ENCODE peak calls at places on chromosomes 5 and 9, in ten cellular contexts. One of them, this sample, is unnamed.

GRCh38 chr5:93395010-93395409 is 186.0 kb downstream of the NR2F1-AS1 start:
- DNase-seq in lung: no peak
- DNase-seq in epithelial cell of esophagus: peak
- DNase-seq in hepatocyte: no peak
- DNase-seq in mesothelial cell of epicardium: no peak
- DNase-seq in foreskin keratinocyte: no peak
- DNase-seq in mammary epithelial cell: no peak
- DNase-seq in A549: no peak
- DNase-seq in brain microvascular endothelial cell: no peak
- DNase-seq in fibroblast of mammary gland: no peak
- DNase-seq in this sample: no peak

GRCh38 chr5:79859588-79859987 is 131.5 kb downstream of the MTX3 start:
- DNase-seq in lung: no peak
- DNase-seq in epithelial cell of esophagus: no peak
- DNase-seq in hepatocyte: no peak
- DNase-seq in mesothelial cell of epicardium: no peak
- DNase-seq in foreskin keratinocyte: no peak
- DNase-seq in mammary epithelial cell: no peak
- DNase-seq in A549: no peak
- DNase-seq in brain microvascular endothelial cell: no peak
- DNase-seq in fibroblast of mammary gland: no peak
- DNase-seq in this sample: no peak

GRCh38 chr5:33936381-33937016 is at the start of gene RXFP3:
- DNase-seq in lung: no peak
- DNase-seq in epithelial cell of esophagus: peak
- DNase-seq in hepatocyte: peak
- DNase-seq in mesothelial cell of epicardium: no peak
- DNase-seq in foreskin keratinocyte: no peak
- DNase-seq in mammary epithelial cell: no peak
- DNase-seq in A549: no peak
- DNase-seq in brain microvascular endothelial cell: peak
- DNase-seq in fibroblast of mammary gland: peak
- DNase-seq in this sample: no peak

GRCh38 chr5:115246361-115246991 is 16.2 kb downstream of the PGGT1B start:
- DNase-seq in lung: no peak
- DNase-seq in epithelial cell of esophagus: peak
- DNase-seq in hepatocyte: peak
- DNase-seq in mesothelial cell of epicardium: no peak
- DNase-seq in foreskin keratinocyte: no peak
- DNase-seq in mammary epithelial cell: peak
- DNase-seq in A549: peak
- DNase-seq in brain microvascular endothelial cell: no peak
- DNase-seq in fibroblast of mammary gland: peak
- DNase-seq in this sample: no peak

GRCh38 chr5:103929310-103930003 is 366.9 kb upstream of the NUDT12 start:
- DNase-seq in lung: no peak
- DNase-seq in epithelial cell of esophagus: peak
- DNase-seq in hepatocyte: no peak
- DNase-seq in mesothelial cell of epicardium: no peak
- DNase-seq in foreskin keratinocyte: peak
- DNase-seq in mammary epithelial cell: peak
- DNase-seq in A549: no peak
- DNase-seq in brain microvascular endothelial cell: no peak
- DNase-seq in fibroblast of mammary gland: peak
- DNase-seq in this sample: no peak

GRCh38 chr5:39566891-39567290 is 142.1 kb upstream of the DAB2 start:
- DNase-seq in lung: no peak
- DNase-seq in epithelial cell of esophagus: no peak
- DNase-seq in hepatocyte: no peak
- DNase-seq in mesothelial cell of epicardium: no peak
- DNase-seq in foreskin keratinocyte: no peak
- DNase-seq in mammary epithelial cell: no peak
- DNase-seq in A549: no peak
- DNase-seq in brain microvascular endothelial cell: no peak
- DNase-seq in fibroblast of mammary gland: no peak
- DNase-seq in this sample: no peak

GRCh38 chr9:114238919-114239879 is 83.7 kb upstream of the ORM1 start:
- DNase-seq in lung: no peak
- DNase-seq in epithelial cell of esophagus: no peak
- DNase-seq in hepatocyte: peak
- DNase-seq in mesothelial cell of epicardium: no peak
- DNase-seq in foreskin keratinocyte: no peak
- DNase-seq in mammary epithelial cell: no peak
- DNase-seq in A549: peak
- DNase-seq in brain microvascular endothelial cell: peak
- DNase-seq in fibroblast of mammary gland: peak
- DNase-seq in this sample: no peak

GRCh38 chr5:58127132-58127485 is 332.8 kb downstream of the PLK2 start:
- DNase-seq in lung: no peak
- DNase-seq in epithelial cell of esophagus: no peak
- DNase-seq in hepatocyte: no peak
- DNase-seq in mesothelial cell of epicardium: no peak
- DNase-seq in foreskin keratinocyte: no peak
- DNase-seq in mammary epithelial cell: no peak
- DNase-seq in A549: no peak
- DNase-seq in brain microvascular endothelial cell: no peak
- DNase-seq in fibroblast of mammary gland: no peak
- DNase-seq in this sample: no peak

GRCh38 chr9:72971411-72971810 is 18.6 kb upstream of the ALDH1A1 start:
- DNase-seq in lung: no peak
- DNase-seq in epithelial cell of esophagus: no peak
- DNase-seq in hepatocyte: no peak
- DNase-seq in mesothelial cell of epicardium: no peak
- DNase-seq in foreskin keratinocyte: no peak
- DNase-seq in mammary epithelial cell: no peak
- DNase-seq in A549: no peak
- DNase-seq in brain microvascular endothelial cell: no peak
- DNase-seq in fibroblast of mammary gland: no peak
- DNase-seq in this sample: no peak

GRCh38 chr5:135543151-135543818 is 7.5 kb upstream of the NEUROG1 start:
- DNase-seq in lung: no peak
- DNase-seq in epithelial cell of esophagus: no peak
- DNase-seq in hepatocyte: no peak
- DNase-seq in mesothelial cell of epicardium: no peak
- DNase-seq in foreskin keratinocyte: no peak
- DNase-seq in mammary epithelial cell: no peak
- DNase-seq in A549: no peak
- DNase-seq in brain microvascular endothelial cell: no peak
- DNase-seq in fibroblast of mammary gland: no peak
- DNase-seq in this sample: no peak

GRCh38 chr5:175610898-175611297 is 47.0 kb upstream of the HRH2 start:
- DNase-seq in lung: no peak
- DNase-seq in epithelial cell of esophagus: no peak
- DNase-seq in hepatocyte: no peak
- DNase-seq in mesothelial cell of epicardium: no peak
- DNase-seq in foreskin keratinocyte: no peak
- DNase-seq in mammary epithelial cell: no peak
- DNase-seq in A549: no peak
- DNase-seq in brain microvascular endothelial cell: no peak
- DNase-seq in fibroblast of mammary gland: no peak
- DNase-seq in this sample: no peak
- TF ChIP-seq CTCF in lung: no peak
- TF ChIP-seq CTCF in epithelial cell of esophagus: no peak
- TF ChIP-seq CTCF in hepatocyte: no peak
- TF ChIP-seq CTCF in mesothelial cell of epicardium: no peak
- TF ChIP-seq CTCF in foreskin keratinocyte: no peak
- TF ChIP-seq CTCF in mammary epithelial cell: no peak
- TF ChIP-seq CTCF in A549: no peak
- TF ChIP-seq CTCF in brain microvascular endothelial cell: no peak
- TF ChIP-seq CTCF in fibroblast of mammary gland: no peak
- TF ChIP-seq CTCF in this sample: no peak

GRCh38 chr9:135789838-135790291 is 87.9 kb downstream of the KCNT1 start:
- DNase-seq in lung: no peak
- DNase-seq in epithelial cell of esophagus: no peak
- DNase-seq in hepatocyte: no peak
- DNase-seq in mesothelial cell of epicardium: no peak
- DNase-seq in foreskin keratinocyte: no peak
- DNase-seq in mammary epithelial cell: no peak
- DNase-seq in A549: no peak
- DNase-seq in brain microvascular endothelial cell: no peak
- DNase-seq in fibroblast of mammary gland: no peak
- DNase-seq in this sample: no peak

GRCh38 chr9:135786146-135786690 is 84.2 kb downstream of the KCNT1 start:
- DNase-seq in lung: no peak
- DNase-seq in epithelial cell of esophagus: no peak
- DNase-seq in hepatocyte: no peak
- DNase-seq in mesothelial cell of epicardium: no peak
- DNase-seq in foreskin keratinocyte: no peak
- DNase-seq in mammary epithelial cell: no peak
- DNase-seq in A549: no peak
- DNase-seq in brain microvascular endothelial cell: no peak
- DNase-seq in fibroblast of mammary gland: no peak
- DNase-seq in this sample: no peak

GRCh38 chr9:135787317-135787716 is 85.3 kb downstream of the KCNT1 start:
- DNase-seq in lung: no peak
- DNase-seq in epithelial cell of esophagus: no peak
- DNase-seq in hepatocyte: no peak
- DNase-seq in mesothelial cell of epicardium: no peak
- DNase-seq in foreskin keratinocyte: no peak
- DNase-seq in mammary epithelial cell: no peak
- DNase-seq in A549: no peak
- DNase-seq in brain microvascular endothelial cell: no peak
- DNase-seq in fibroblast of mammary gland: no peak
- DNase-seq in this sample: no peak

GRCh38 chr9:135788576-135789300 is 86.8 kb downstream of the KCNT1 start:
- DNase-seq in lung: no peak
- DNase-seq in epithelial cell of esophagus: no peak
- DNase-seq in hepatocyte: no peak
- DNase-seq in mesothelial cell of epicardium: no peak
- DNase-seq in foreskin keratinocyte: no peak
- DNase-seq in mammary epithelial cell: no peak
- DNase-seq in A549: no peak
- DNase-seq in brain microvascular endothelial cell: no peak
- DNase-seq in fibroblast of mammary gland: no peak
- DNase-seq in this sample: no peak

DNA sequence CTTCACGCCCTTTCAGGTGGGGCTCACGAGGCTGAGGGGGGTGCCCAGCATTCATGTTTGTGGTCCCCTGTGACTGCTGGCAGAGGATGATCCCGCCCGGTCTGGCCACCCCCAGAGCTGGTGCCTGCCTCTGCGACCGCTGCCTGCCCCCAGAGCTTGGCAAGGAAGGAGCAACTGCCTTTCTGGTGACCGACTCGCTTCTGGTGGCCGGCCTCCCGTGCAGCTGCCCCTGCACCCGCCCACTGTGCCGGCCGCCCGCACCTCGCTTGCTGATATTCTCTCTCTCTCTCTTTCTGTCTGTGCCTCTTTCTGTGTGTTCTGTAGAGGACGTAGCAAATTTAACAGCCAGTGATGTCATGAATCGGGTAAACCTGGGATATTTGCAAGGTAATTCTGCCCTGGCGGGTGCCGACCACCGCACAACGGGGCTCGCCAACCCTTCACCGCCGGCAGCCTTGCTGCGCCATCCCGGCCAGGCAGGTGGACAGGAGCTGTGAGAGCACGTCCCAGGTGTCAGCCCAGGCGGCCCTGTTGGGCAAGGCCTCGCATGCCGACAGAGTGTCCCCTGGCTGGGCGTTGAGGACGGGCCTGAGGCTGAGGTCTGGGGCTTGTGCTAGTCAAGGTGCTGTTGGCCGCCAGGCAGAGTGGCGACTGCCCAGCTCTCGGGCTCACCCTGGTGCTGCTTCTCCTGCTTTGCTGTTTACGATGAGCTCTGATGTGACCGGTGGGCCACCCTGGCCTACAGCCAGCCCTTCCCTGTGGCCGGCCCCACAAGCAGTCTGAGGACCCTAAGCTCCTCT is 86.0 kb downstream of the KCNT1 start:
- DNase-seq in lung: no peak
- DNase-seq in epithelial cell of esophagus: no peak
- DNase-seq in hepatocyte: no peak
- DNase-seq in mesothelial cell of epicardium: no peak
- DNase-seq in foreskin keratinocyte: no peak
- DNase-seq in mammary epithelial cell: no peak
- DNase-seq in A549: no peak
- DNase-seq in brain microvascular endothelial cell: no peak
- DNase-seq in fibroblast of mammary gland: no peak
- DNase-seq in this sample: no peak
- TF ChIP-seq CTCF in lung: no peak
- TF ChIP-seq CTCF in epithelial cell of esophagus: no peak
- TF ChIP-seq CTCF in hepatocyte: no peak
- TF ChIP-seq CTCF in mesothelial cell of epicardium: no peak
- TF ChIP-seq CTCF in foreskin keratinocyte: no peak
- TF ChIP-seq CTCF in mammary epithelial cell: no peak
- TF ChIP-seq CTCF in A549: no peak
- TF ChIP-seq CTCF in brain microvascular endothelial cell: no peak
- TF ChIP-seq CTCF in fibroblast of mammary gland: no peak
- TF ChIP-seq CTCF in this sample: no peak

DNA sequence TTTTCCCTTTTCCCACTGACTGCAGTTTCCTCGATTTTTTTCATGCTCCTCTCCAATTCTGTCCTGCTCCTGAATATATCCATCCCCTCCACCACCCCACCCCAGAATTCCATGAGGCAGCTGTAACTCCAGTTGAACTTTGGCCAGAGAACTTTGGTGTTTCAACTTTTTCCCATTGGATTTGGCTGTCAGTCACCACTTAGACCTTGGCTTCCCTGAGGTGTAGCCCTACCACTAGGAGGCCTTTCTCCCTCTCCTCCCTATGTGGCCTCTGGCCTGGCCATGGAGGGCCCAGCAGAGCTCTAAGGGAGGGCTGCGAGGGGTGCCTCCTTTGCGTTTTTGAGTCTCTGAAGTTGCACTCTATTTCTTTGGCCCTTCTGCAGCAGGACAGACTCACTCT is 261.3 kb downstream of the PIK3R1 start:
- DNase-seq in lung: no peak
- DNase-seq in epithelial cell of esophagus: no peak
- DNase-seq in hepatocyte: no peak
- DNase-seq in mesothelial cell of epicardium: no peak
- DNase-seq in foreskin keratinocyte: no peak
- DNase-seq in mammary epithelial cell: no peak
- DNase-seq in A549: no peak
- DNase-seq in brain microvascular endothelial cell: no peak
- DNase-seq in fibroblast of mammary gland: no peak
- DNase-seq in this sample: no peak
- TF ChIP-seq CTCF in lung: no peak
- TF ChIP-seq CTCF in epithelial cell of esophagus: no peak
- TF ChIP-seq CTCF in hepatocyte: no peak
- TF ChIP-seq CTCF in mesothelial cell of epicardium: no peak
- TF ChIP-seq CTCF in foreskin keratinocyte: peak
- TF ChIP-seq CTCF in mammary epithelial cell: no peak
- TF ChIP-seq CTCF in A549: no peak
- TF ChIP-seq CTCF in brain microvascular endothelial cell: peak
- TF ChIP-seq CTCF in fibroblast of mammary gland: peak
- TF ChIP-seq CTCF in this sample: no peak

DNA sequence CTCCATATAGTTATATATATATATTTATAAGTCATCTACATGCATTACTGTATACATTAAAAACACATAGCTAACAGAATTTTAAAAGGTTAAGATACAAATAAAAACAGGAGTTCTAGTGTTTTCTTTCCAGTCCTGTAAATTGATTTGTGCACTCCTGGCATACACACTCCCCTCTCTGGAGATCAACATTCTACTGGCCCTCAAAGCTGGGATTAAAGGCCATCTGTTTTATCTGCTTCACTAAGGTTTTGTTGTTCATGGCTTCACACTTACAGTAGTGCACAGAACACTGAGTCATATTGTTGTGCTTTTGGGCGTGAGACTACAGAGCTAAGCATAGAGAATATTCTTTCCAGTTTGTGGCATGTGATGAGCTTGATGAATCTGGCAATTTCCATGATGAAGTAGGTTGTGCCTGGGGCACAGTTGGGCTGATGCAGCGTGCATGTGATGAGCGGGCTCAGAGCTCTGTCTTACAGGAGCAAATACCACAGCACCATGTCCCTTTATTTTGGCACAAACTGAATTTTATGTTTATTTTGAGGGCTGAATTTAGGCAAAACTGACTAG is 98.2 kb downstream of the TAF11L14 start:
- DNase-seq in lung: no peak
- DNase-seq in epithelial cell of esophagus: peak
- DNase-seq in hepatocyte: no peak
- DNase-seq in mesothelial cell of epicardium: no peak
- DNase-seq in foreskin keratinocyte: peak
- DNase-seq in mammary epithelial cell: peak
- DNase-seq in A549: no peak
- DNase-seq in brain microvascular endothelial cell: no peak
- DNase-seq in fibroblast of mammary gland: no peak
- DNase-seq in this sample: no peak
- TF ChIP-seq CTCF in lung: no peak
- TF ChIP-seq CTCF in epithelial cell of esophagus: no peak
- TF ChIP-seq CTCF in hepatocyte: no peak
- TF ChIP-seq CTCF in mesothelial cell of epicardium: no peak
- TF ChIP-seq CTCF in foreskin keratinocyte: no peak
- TF ChIP-seq CTCF in mammary epithelial cell: no peak
- TF ChIP-seq CTCF in A549: no peak
- TF ChIP-seq CTCF in brain microvascular endothelial cell: no peak
- TF ChIP-seq CTCF in fibroblast of mammary gland: no peak
- TF ChIP-seq CTCF in this sample: no peak

This sample was measured in omental fat pad.